ENCODE peak calls at places on chromosomes 6 and 20, in eight cellular contexts. One of them, this sample, is unnamed.

GRCh38 chr6:45608252-45608911 is 230.6 kb upstream of the SUPT3H start:
- DNase-seq in lower lobe of right lung: no peak
- DNase-seq in GOT3: no peak
- DNase-seq in GM19239: no peak
- DNase-seq in stimulated activated CD4-positive, alpha-beta T cell treated with anti-CD3 and anti-CD28 coated beads, Interleukin-15, amount 100 ng/mL, for 1 hour: no peak
- DNase-seq in H9: no peak
- DNase-seq in activated CD8-positive, alpha-beta memory T cell treated with anti-CD3 and anti-CD28 coated beads for 48 hours: no peak
- DNase-seq in T-helper 9 cell: no peak
- DNase-seq in this sample: no peak

GRCh38 chr20:23296841-23297701 is 53.5 kb upstream of the NXT1 start:
- DNase-seq in T-helper 9 cell: no peak
- DNase-seq in GM19239: no peak
- DNase-seq in activated CD8-positive, alpha-beta memory T cell treated with anti-CD3 and anti-CD28 coated beads for 48 hours: no peak
- DNase-seq in GOT3: no peak
- DNase-seq in H9: no peak
- DNase-seq in lower lobe of right lung: no peak
- DNase-seq in stimulated activated CD4-positive, alpha-beta T cell treated with anti-CD3 and anti-CD28 coated beads, Interleukin-15, amount 100 ng/mL, for 1 hour: no peak
- DNase-seq in this sample: no peak

GRCh38 chr6:100176321-100176950 is 182.4 kb upstream of the MCHR2 start:
- DNase-seq in lower lobe of right lung: no peak
- DNase-seq in H9: no peak
- DNase-seq in T-helper 9 cell: no peak
- DNase-seq in GOT3: no peak
- DNase-seq in activated CD8-positive, alpha-beta memory T cell treated with anti-CD3 and anti-CD28 coated beads for 48 hours: no peak
- DNase-seq in stimulated activated CD4-positive, alpha-beta T cell treated with anti-CD3 and anti-CD28 coated beads, Interleukin-15, amount 100 ng/mL, for 1 hour: no peak
- DNase-seq in GM19239: no peak
- DNase-seq in this sample: no peak

GRCh38 chr6:46128476-46128875 is 1.3 kb upstream of the ENPP4 start:
- DNase-seq in stimulated activated CD4-positive, alpha-beta T cell treated with anti-CD3 and anti-CD28 coated beads, Interleukin-15, amount 100 ng/mL, for 1 hour: no peak
- DNase-seq in activated CD8-positive, alpha-beta memory T cell treated with anti-CD3 and anti-CD28 coated beads for 48 hours: no peak
- DNase-seq in lower lobe of right lung: no peak
- DNase-seq in GM19239: no peak
- DNase-seq in T-helper 9 cell: no peak
- DNase-seq in H9: no peak
- DNase-seq in GOT3: no peak
- DNase-seq in this sample: no peak

GRCh38 chr6:33073431-33073871 is at the start of gene HLA-DPA1:
- DNase-seq in lower lobe of right lung: peak
- DNase-seq in T-helper 9 cell: peak
- DNase-seq in H9: peak
- DNase-seq in stimulated activated CD4-positive, alpha-beta T cell treated with anti-CD3 and anti-CD28 coated beads, Interleukin-15, amount 100 ng/mL, for 1 hour: no peak
- DNase-seq in activated CD8-positive, alpha-beta memory T cell treated with anti-CD3 and anti-CD28 coated beads for 48 hours: no peak
- DNase-seq in GOT3: no peak
- DNase-seq in GM19239: peak
- DNase-seq in this sample: no peak

GRCh38 chr6:6546318-6547110 is 42.0 kb upstream of the LY86 start:
- DNase-seq in activated CD8-positive, alpha-beta memory T cell treated with anti-CD3 and anti-CD28 coated beads for 48 hours: peak
- DNase-seq in lower lobe of right lung: peak
- DNase-seq in stimulated activated CD4-positive, alpha-beta T cell treated with anti-CD3 and anti-CD28 coated beads, Interleukin-15, amount 100 ng/mL, for 1 hour: peak
- DNase-seq in H9: peak
- DNase-seq in T-helper 9 cell: peak
- DNase-seq in GOT3: no peak
- DNase-seq in GM19239: peak
- DNase-seq in this sample: no peak

GRCh38 chr6:164013480-164014208 is 599.1 kb downstream of the QKI start:
- DNase-seq in GOT3: no peak
- DNase-seq in H9: no peak
- DNase-seq in lower lobe of right lung: no peak
- DNase-seq in stimulated activated CD4-positive, alpha-beta T cell treated with anti-CD3 and anti-CD28 coated beads, Interleukin-15, amount 100 ng/mL, for 1 hour: no peak
- DNase-seq in T-helper 9 cell: no peak
- DNase-seq in GM19239: no peak
- DNase-seq in activated CD8-positive, alpha-beta memory T cell treated with anti-CD3 and anti-CD28 coated beads for 48 hours: no peak
- DNase-seq in this sample: no peak

GRCh38 chr20:46646122-46646521 is 5.1 kb downstream of the SLC13A3 start:
- DNase-seq in T-helper 9 cell: no peak
- DNase-seq in GOT3: no peak
- DNase-seq in activated CD8-positive, alpha-beta memory T cell treated with anti-CD3 and anti-CD28 coated beads for 48 hours: no peak
- DNase-seq in H9: no peak
- DNase-seq in stimulated activated CD4-positive, alpha-beta T cell treated with anti-CD3 and anti-CD28 coated beads, Interleukin-15, amount 100 ng/mL, for 1 hour: no peak
- DNase-seq in lower lobe of right lung: no peak
- DNase-seq in GM19239: no peak
- DNase-seq in this sample: no peak

GRCh38 chr6:138486249-138487121 is 12.8 kb downstream of the NHSL1 start:
- DNase-seq in stimulated activated CD4-positive, alpha-beta T cell treated with anti-CD3 and anti-CD28 coated beads, Interleukin-15, amount 100 ng/mL, for 1 hour: no peak
- DNase-seq in GOT3: no peak
- DNase-seq in T-helper 9 cell: no peak
- DNase-seq in activated CD8-positive, alpha-beta memory T cell treated with anti-CD3 and anti-CD28 coated beads for 48 hours: no peak
- DNase-seq in H9: no peak
- DNase-seq in GM19239: no peak
- DNase-seq in lower lobe of right lung: no peak
- DNase-seq in this sample: peak

This sample was measured in H1.